ENCODE peak calls at places on chromosomes 4 and X, in seven cellular contexts. O is epithelial cell of esophagus; D is uterus; Y is CD8-positive, alpha-beta T cell; G is fibroblast of mammary gland; R is cardiac fibroblast; V is left ventricle myocardium inferior. L is an unnamed sample.

GRCh38 chr4:173763374-173763773 is 233.3 kb upstream of the HAND2 start:
- DNase-seq in R (no peak), G (no peak), Y (no peak), O (no peak), V (no peak), D (no peak), L (no peak)

GRCh38 chr4:116599859-116600258 is 485.5 kb downstream of the TRAM1L1 start:
- DNase-seq in Y (no peak), R (no peak), O (no peak), G (no peak), D (no peak), V (no peak), L (no peak)

GRCh38 chr4:173489514-173489913 is 40.5 kb downstream of the HAND2 start:
- DNase-seq in V (no peak), R (peak), D (no peak), Y (no peak), O (no peak), G (peak), L (peak)

GRCh38 chrX:34509394-34509793 is 147.7 kb downstream of the TMEM47 start:
- DNase-seq in R (no peak), V (no peak), D (no peak), Y (no peak), G (no peak), O (no peak), L (no peak)

GRCh38 chr4:147865926-147866325 is 134.0 kb downstream of the ARHGAP10 start:
- DNase-seq in D (no peak), G (peak), Y (no peak), V (no peak), O (peak), R (peak), L (no peak)

GRCh38 chrX:75301060-75301459 is 27.2 kb downstream of the UPRT start:
- DNase-seq in V (no peak), G (no peak), Y (no peak), R (peak), D (no peak), O (no peak), L (no peak)

GRCh38 chrX:46444011-46444410 is 101.2 kb downstream of the ZNF674 start:
- DNase-seq in V (no peak), O (peak), D (no peak), G (peak), R (peak), Y (no peak), L (peak)

GRCh38 chr4:144985536-144985935 is 112.5 kb downstream of the ANAPC10 start:
- DNase-seq in Y (no peak), D (no peak), O (no peak), V (no peak), R (no peak), G (peak), L (no peak)

GRCh38 chrX:69531031-69531755 is 27.1 kb downstream of the NALF2 start:
- DNase-seq in G (no peak), O (no peak), D (no peak), V (no peak), Y (no peak), R (no peak), L (no peak)

GRCh38 chr4:20723463-20723862 is 23.2 kb downstream of the PACRGL start:
- DNase-seq in R (no peak), V (no peak), Y (no peak), D (no peak), O (no peak), G (no peak), L (no peak)

GRCh38 chr4:14596904-14597303 is 405.4 kb upstream of the CPEB2 start:
- DNase-seq in G (no peak), V (no peak), O (peak), R (no peak), Y (no peak), D (no peak), L (no peak)

GRCh38 chrX:109382332-109382731 is 99.6 kb downstream of the GUCY2F start:
- DNase-seq in D (no peak), G (no peak), R (no peak), O (no peak), V (no peak), Y (no peak), L (no peak)

GRCh38 chrX:67892391-67892790 is 348.6 kb downstream of the AR start:
- DNase-seq in V (no peak), Y (no peak), R (no peak), D (no peak), G (no peak), O (no peak), L (no peak)

GRCh38 chr4:48340276-48340904 is 939 bp upstream of the SLAIN2 start:
- DNase-seq in Y (no peak), G (peak), V (no peak), O (peak), R (peak), D (no peak), L (peak)

GRCh38 chr4:76342191-76342590 is 35.7 kb downstream of the STBD1 start:
- DNase-seq in G (no peak), Y (no peak), D (no peak), O (no peak), R (no peak), V (no peak), L (no peak)

GRCh38 chr4:84804126-84804525 is 162.4 kb downstream of the WDFY3 start:
- DNase-seq in O (no peak), G (peak), V (no peak), Y (no peak), R (peak), D (no peak), L (peak)

GRCh38 chrX:1673337-1673736 is 58.5 kb downstream of the ASMT start:
- DNase-seq in Y (no peak), D (no peak), O (no peak), V (no peak), G (peak), R (peak), L (no peak)
- TF ChIP-seq CTCF in Y (peak), D (no peak), O (peak), V (peak), G (peak), R (peak), L (peak)

GRCh38 chrX:1598021-1598875 is 6.8 kb downstream of the AKAP17A start:
- DNase-seq in Y (no peak), R (no peak), O (peak), D (no peak), V (no peak), G (no peak), L (no peak)
- TF ChIP-seq CTCF in Y (no peak), R (no peak), O (no peak), D (no peak), V (no peak), G (no peak), L (no peak)

GRCh38 chrX:135697614-135698013 is 15.8 kb upstream of the CT45A1 start:
- DNase-seq in Y (no peak), O (no peak), V (no peak), R (no peak), G (no peak), D (no peak), L (no peak)
- TF ChIP-seq CTCF in Y (no peak), O (no peak), V (peak), R (no peak), G (no peak), D (no peak), L (no peak)

GRCh38 chrX:96373047-96373355 is 311.6 kb upstream of the DIAPH2 start:
- DNase-seq in Y (no peak), R (no peak), D (no peak), V (no peak), G (no peak), O (no peak), L (no peak)
- TF ChIP-seq CTCF in Y (no peak), R (no peak), D (no peak), V (no peak), G (no peak), O (no peak), L (peak)

DNA sequence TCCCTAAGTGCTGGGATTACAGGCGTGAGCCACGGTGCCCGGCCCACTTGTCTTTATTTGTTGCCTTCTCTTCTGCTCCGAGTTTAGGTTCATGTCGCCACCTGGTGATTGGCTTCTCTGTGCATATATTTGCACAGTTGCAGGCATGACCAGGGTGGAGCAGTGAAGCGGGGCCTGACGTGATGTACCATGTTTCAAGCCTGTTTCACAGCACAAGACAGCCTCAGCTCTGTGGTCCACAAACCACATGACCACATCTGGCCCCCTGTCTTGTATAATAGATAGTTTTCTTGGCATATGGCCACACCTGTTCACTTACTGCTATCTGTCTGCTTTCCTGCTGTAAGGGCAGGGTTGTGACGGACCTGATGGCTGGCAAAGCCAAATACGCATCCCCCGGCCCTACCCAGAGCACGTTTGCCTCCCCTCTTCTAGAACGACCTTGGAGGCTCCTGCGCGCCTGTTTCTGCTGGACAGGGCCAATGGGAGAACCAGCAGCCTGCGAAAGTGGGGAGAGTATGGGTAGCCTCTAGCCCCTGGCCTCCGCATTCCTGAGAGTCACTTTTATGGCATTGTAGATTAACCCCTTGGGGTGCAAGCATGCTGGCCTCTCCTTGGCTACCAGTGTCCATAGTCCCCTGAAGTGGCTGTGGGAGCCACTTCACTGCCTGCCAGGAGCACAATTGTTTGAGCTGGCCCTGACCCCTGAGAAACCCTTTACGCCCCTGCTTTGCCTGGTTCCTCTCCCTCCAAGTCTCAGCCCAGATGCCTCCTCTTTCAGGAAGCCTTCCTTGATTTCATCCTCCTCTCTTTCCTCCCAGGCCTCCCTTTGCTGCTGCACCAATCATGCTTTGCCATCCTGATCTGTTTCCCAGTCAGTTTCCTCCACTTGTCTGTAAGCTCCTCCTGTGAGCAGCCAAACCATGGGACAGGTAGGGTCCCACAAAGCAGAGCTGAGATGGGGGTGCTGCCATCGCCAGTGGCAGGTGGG is 6.0 kb upstream of the SH3TC1 start:
- DNase-seq in G (peak), D (no peak), R (peak), Y (no peak), V (peak), O (peak), L (no peak)
- TF ChIP-seq CTCF in G (peak), D (no peak), R (peak), Y (no peak), V (peak), O (peak), L (peak)

DNA sequence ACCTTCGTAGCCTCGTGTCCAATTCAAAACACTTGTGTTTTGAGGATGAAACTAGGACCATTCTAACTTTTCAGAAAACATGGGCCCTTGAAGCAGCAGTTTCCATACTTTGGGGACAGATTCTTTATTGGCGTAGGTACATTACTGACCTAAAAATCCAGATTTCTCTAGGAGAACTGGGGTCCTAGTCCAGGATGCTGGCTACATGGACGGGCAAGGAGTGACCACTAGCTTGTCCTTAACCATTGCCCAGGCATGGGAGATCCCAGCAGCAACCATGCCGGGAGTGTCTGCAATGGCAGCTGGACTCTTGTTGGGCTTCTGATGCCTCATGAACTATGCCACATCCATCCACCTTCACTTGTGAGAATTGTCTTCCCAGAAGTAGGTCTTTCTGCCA is 62.2 kb upstream of the WDR1 start:
- DNase-seq in Y (no peak), D (no peak), G (no peak), V (no peak), R (no peak), O (no peak), L (no peak)
- TF ChIP-seq CTCF in Y (no peak), D (no peak), G (no peak), V (no peak), R (no peak), O (no peak), L (no peak)

GRCh38 chr4:41814565-41814964 is 66.0 kb upstream of the PHOX2B start:
- DNase-seq in G (no peak), V (no peak), Y (no peak), O (peak), D (no peak), R (peak), L (peak)
- TF ChIP-seq CTCF in G (peak), V (peak), Y (no peak), O (peak), D (no peak), R (peak), L (peak)

L was measured in HFFc6.